ENCODE peak calls at places on chromosomes 11 and 22, in seven cellular contexts. Y, P, I, G, Z, B and S are unnamed samples.

GRCh38 chr11:90204832-90205646 is 17.8 kb downstream of the CHORDC1 start:
- DNase-seq in Y (peak; percentile 17), P (no peak), I (no peak), G (no peak), Z (peak; percentile 45), B (no peak), S (no peak)

GRCh38 chr11:12802418-12803085 is 128.3 kb downstream of the TEAD1 start:
- DNase-seq in Y (no peak), P (peak; percentile 57), I (peak; percentile 61), G (no peak), Z (peak; percentile 96), B (no peak), S (peak; percentile 90)

GRCh38 chr22:37925311-37925710 is 19.2 kb downstream of the MICALL1 start:
- DNase-seq in Y (no peak), P (no peak), I (no peak), G (no peak), Z (no peak), B (no peak), S (no peak)

GRCh38 chr22:44576311-44577260 is 78.6 kb upstream of the RTL6 start:
- DNase-seq in Y (no peak), P (no peak), I (no peak), G (no peak), Z (no peak), B (no peak), S (peak; percentile 60)

GRCh38 chr11:15104166-15104565 is 10.6 kb upstream of the INSC start:
- DNase-seq in Y (no peak), P (no peak), I (no peak), G (no peak), Z (no peak), B (no peak), S (no peak)

GRCh38 chr11:5596611-5597201 is at the start of gene TRIM6:
- DNase-seq in Y (peak; percentile 15), P (no peak), I (no peak), G (peak; percentile 25), Z (peak; percentile 51), B (no peak), S (peak; percentile 82)

GRCh38 chr11:46127150-46127638 is 5.9 kb upstream of the PHF21A start:
- DNase-seq in Y (peak; percentile 79), P (no peak), I (peak; percentile 35), G (no peak), Z (peak; percentile 92), B (no peak), S (no peak)

GRCh38 chr11:34331329-34331728 is 26.5 kb downstream of the ABTB2 start:
- DNase-seq in Y (no peak), P (no peak), I (no peak), G (no peak), Z (peak; percentile 86), B (no peak), S (no peak)

GRCh38 chr22:44437493-44438015 is 60.5 kb downstream of the RTL6 start:
- DNase-seq in Y (no peak), P (no peak), I (no peak), G (no peak), Z (no peak), B (no peak), S (no peak)

GRCh38 chr11:313787-314547 is at the start of gene IFITM1:
- DNase-seq in Y (peak; percentile 85), P (no peak), I (peak; percentile 37), G (no peak), Z (peak; percentile 83), B (no peak), S (peak; percentile 73)

GRCh38 chr22:42611076-42611475 is 3.6 kb downstream of the POLDIP3 start:
- DNase-seq in Y (no peak), P (no peak), I (no peak), G (no peak), Z (no peak), B (no peak), S (no peak)

GRCh38 chr22:28647216-28647615 is 32.4 kb downstream of the TTC28 start:
- DNase-seq in Y (no peak), P (no peak), I (no peak), G (no peak), Z (no peak), B (no peak), S (no peak)

GRCh38 chr22:46462726-46463371 is 74.6 kb downstream of the CELSR1 start:
- DNase-seq in Y (no peak), P (peak; percentile 75), I (peak; percentile 40), G (no peak), Z (no peak), B (no peak), S (no peak)

GRCh38 chr22:24389680-24390079 is 37.7 kb upstream of the ADORA2A start:
- DNase-seq in Y (no peak), P (no peak), I (no peak), G (no peak), Z (no peak), B (no peak), S (no peak)

GRCh38 chr11:129951883-129952262 is 50.8 kb downstream of the PRDM10 start:
- DNase-seq in Y (no peak), P (no peak), I (no peak), G (no peak), Z (no peak), B (no peak), S (no peak)

GRCh38 chr22:31259798-31260473 is 32.4 kb downstream of the PIK3IP1 start:
- DNase-seq in Y (no peak), P (no peak), I (no peak), G (no peak), Z (no peak), B (no peak), S (no peak)